ENCODE peak calls at places on chromosomes 12 and 14, in seven cellular contexts. One of them, this sample, is unnamed.

GRCh38 chr12:113467514-113468364 is 3.9 kb downstream of the LHX5 start:
- DNase-seq in AG04449: no peak
- DNase-seq in progenitor cell of endocrine pancreas: no peak
- DNase-seq in tibial artery: no peak
- DNase-seq in lung: no peak
- DNase-seq in sigmoid colon: no peak
- DNase-seq in OCI-LY7: no peak
- DNase-seq in this sample: peak

GRCh38 chr14:54098536-54098935 is 141.9 kb upstream of the BMP4 start:
- DNase-seq in OCI-LY7: no peak
- DNase-seq in sigmoid colon: no peak
- DNase-seq in tibial artery: no peak
- DNase-seq in AG04449: no peak
- DNase-seq in progenitor cell of endocrine pancreas: no peak
- DNase-seq in lung: no peak
- DNase-seq in this sample: no peak

GRCh38 chr12:19757317-19757877 is 318.1 kb downstream of the AEBP2 start:
- DNase-seq in sigmoid colon: no peak
- DNase-seq in OCI-LY7: peak
- DNase-seq in progenitor cell of endocrine pancreas: no peak
- DNase-seq in lung: no peak
- DNase-seq in AG04449: no peak
- DNase-seq in tibial artery: no peak
- DNase-seq in this sample: no peak

GRCh38 chr14:96304956-96305355 is 48.9 kb downstream of the BDKRB1 start:
- DNase-seq in progenitor cell of endocrine pancreas: no peak
- DNase-seq in tibial artery: no peak
- DNase-seq in AG04449: no peak
- DNase-seq in OCI-LY7: no peak
- DNase-seq in sigmoid colon: no peak
- DNase-seq in lung: no peak
- DNase-seq in this sample: no peak

GRCh38 chr14:72665259-72665658 is 228.6 kb downstream of the DPF3 start:
- DNase-seq in lung: no peak
- DNase-seq in OCI-LY7: no peak
- DNase-seq in progenitor cell of endocrine pancreas: no peak
- DNase-seq in tibial artery: no peak
- DNase-seq in sigmoid colon: no peak
- DNase-seq in AG04449: peak
- DNase-seq in this sample: no peak

GRCh38 chr12:32012249-32012785 is 53.1 kb downstream of the RESF1 start:
- DNase-seq in lung: no peak
- DNase-seq in progenitor cell of endocrine pancreas: no peak
- DNase-seq in AG04449: no peak
- DNase-seq in OCI-LY7: no peak
- DNase-seq in sigmoid colon: no peak
- DNase-seq in tibial artery: no peak
- DNase-seq in this sample: no peak

GRCh38 chr14:23366163-23366921 is 1.4 kb upstream of the EFS start:
- DNase-seq in lung: peak
- DNase-seq in AG04449: no peak
- DNase-seq in tibial artery: peak
- DNase-seq in sigmoid colon: peak
- DNase-seq in OCI-LY7: no peak
- DNase-seq in progenitor cell of endocrine pancreas: peak
- DNase-seq in this sample: no peak

GRCh38 chr14:58702466-58703148 is 64.8 kb downstream of the DACT1 start:
- DNase-seq in lung: no peak
- DNase-seq in sigmoid colon: no peak
- DNase-seq in OCI-LY7: no peak
- DNase-seq in AG04449: no peak
- DNase-seq in progenitor cell of endocrine pancreas: no peak
- DNase-seq in tibial artery: no peak
- DNase-seq in this sample: no peak

GRCh38 chr14:34051966-34052657 is 101.2 kb upstream of the EGLN3 start:
- DNase-seq in lung: no peak
- DNase-seq in AG04449: no peak
- DNase-seq in progenitor cell of endocrine pancreas: no peak
- DNase-seq in OCI-LY7: no peak
- DNase-seq in sigmoid colon: no peak
- DNase-seq in tibial artery: no peak
- DNase-seq in this sample: no peak

GRCh38 chr14:92637228-92637627 is 111.2 kb downstream of the LGMN start:
- DNase-seq in sigmoid colon: no peak
- DNase-seq in tibial artery: no peak
- DNase-seq in lung: no peak
- DNase-seq in OCI-LY7: no peak
- DNase-seq in progenitor cell of endocrine pancreas: no peak
- DNase-seq in AG04449: no peak
- DNase-seq in this sample: no peak

GRCh38 chr14:72518809-72519377 is 375.0 kb downstream of the DPF3 start:
- DNase-seq in lung: no peak
- DNase-seq in OCI-LY7: peak
- DNase-seq in progenitor cell of endocrine pancreas: no peak
- DNase-seq in AG04449: no peak
- DNase-seq in sigmoid colon: no peak
- DNase-seq in tibial artery: no peak
- DNase-seq in this sample: peak

GRCh38 chr12:113825705-113826104 is 140.4 kb downstream of the RBM19 start:
- DNase-seq in progenitor cell of endocrine pancreas: no peak
- DNase-seq in tibial artery: no peak
- DNase-seq in sigmoid colon: no peak
- DNase-seq in OCI-LY7: no peak
- DNase-seq in lung: no peak
- DNase-seq in AG04449: no peak
- DNase-seq in this sample: no peak

GRCh38 chr14:91284146-91284790 is 39.8 kb upstream of the GPR68 start:
- DNase-seq in OCI-LY7: no peak
- DNase-seq in progenitor cell of endocrine pancreas: no peak
- DNase-seq in AG04449: peak
- DNase-seq in tibial artery: no peak
- DNase-seq in lung: no peak
- DNase-seq in sigmoid colon: no peak
- DNase-seq in this sample: no peak

GRCh38 chr12:131829351-131829794 is 1.2 kb downstream of the MMP17 start:
- DNase-seq in lung: no peak
- DNase-seq in tibial artery: no peak
- DNase-seq in OCI-LY7: no peak
- DNase-seq in AG04449: no peak
- DNase-seq in progenitor cell of endocrine pancreas: no peak
- DNase-seq in sigmoid colon: peak
- DNase-seq in this sample: no peak

GRCh38 chr12:26723379-26724308 is 109.3 kb downstream of the ITPR2 start:
- DNase-seq in progenitor cell of endocrine pancreas: no peak
- DNase-seq in AG04449: no peak
- DNase-seq in sigmoid colon: no peak
- DNase-seq in lung: no peak
- DNase-seq in OCI-LY7: no peak
- DNase-seq in tibial artery: no peak
- DNase-seq in this sample: no peak

GRCh38 chr14:88986146-88986841 is 161.8 kb downstream of the TTC8 start:
- DNase-seq in lung: peak
- DNase-seq in AG04449: no peak
- DNase-seq in sigmoid colon: no peak
- DNase-seq in OCI-LY7: no peak
- DNase-seq in progenitor cell of endocrine pancreas: no peak
- DNase-seq in tibial artery: no peak
- DNase-seq in this sample: no peak

GRCh38 chr12:111753144-111753881 is 13.4 kb upstream of the ALDH2 start:
- DNase-seq in sigmoid colon: peak
- DNase-seq in tibial artery: peak
- DNase-seq in lung: peak
- DNase-seq in OCI-LY7: peak
- DNase-seq in progenitor cell of endocrine pancreas: peak
- DNase-seq in AG04449: no peak
- DNase-seq in this sample: peak

GRCh38 chr14:89386214-89386886 is 30.7 kb downstream of the FOXN3 start:
- DNase-seq in OCI-LY7: no peak
- DNase-seq in sigmoid colon: peak
- DNase-seq in tibial artery: no peak
- DNase-seq in progenitor cell of endocrine pancreas: no peak
- DNase-seq in AG04449: no peak
- DNase-seq in lung: no peak
- DNase-seq in this sample: no peak

GRCh38 chr12:56243731-56244181 is 13.9 kb downstream of the SLC39A5 start:
- DNase-seq in AG04449: no peak
- DNase-seq in lung: no peak
- DNase-seq in tibial artery: no peak
- DNase-seq in sigmoid colon: no peak
- DNase-seq in progenitor cell of endocrine pancreas: no peak
- DNase-seq in OCI-LY7: no peak
- DNase-seq in this sample: no peak

GRCh38 chr14:36747411-36748184 is 85.9 kb downstream of the PAX9 start:
- DNase-seq in OCI-LY7: peak
- DNase-seq in tibial artery: no peak
- DNase-seq in progenitor cell of endocrine pancreas: no peak
- DNase-seq in AG04449: no peak
- DNase-seq in lung: no peak
- DNase-seq in sigmoid colon: no peak
- DNase-seq in this sample: peak

GRCh38 chr12:52278530-52278929 is 4.1 kb downstream of the KRT86 start:
- DNase-seq in progenitor cell of endocrine pancreas: no peak
- DNase-seq in OCI-LY7: no peak
- DNase-seq in tibial artery: no peak
- DNase-seq in lung: no peak
- DNase-seq in AG04449: no peak
- DNase-seq in sigmoid colon: no peak
- DNase-seq in this sample: no peak

GRCh38 chr14:83355609-83356008 is 1822.0 kb upstream of the SEL1L start:
- DNase-seq in sigmoid colon: no peak
- DNase-seq in AG04449: no peak
- DNase-seq in tibial artery: no peak
- DNase-seq in progenitor cell of endocrine pancreas: no peak
- DNase-seq in OCI-LY7: peak
- DNase-seq in lung: no peak
- DNase-seq in this sample: no peak

GRCh38 chr14:55245657-55246268 is 25.5 kb upstream of the FBXO34 start:
- DNase-seq in progenitor cell of endocrine pancreas: no peak
- DNase-seq in OCI-LY7: peak
- DNase-seq in tibial artery: no peak
- DNase-seq in AG04449: no peak
- DNase-seq in sigmoid colon: no peak
- DNase-seq in lung: no peak
- DNase-seq in this sample: peak
- TF ChIP-seq CTCF in progenitor cell of endocrine pancreas: peak
- TF ChIP-seq CTCF in OCI-LY7: peak
- TF ChIP-seq CTCF in tibial artery: peak
- TF ChIP-seq CTCF in AG04449: peak
- TF ChIP-seq CTCF in sigmoid colon: no peak
- TF ChIP-seq CTCF in lung: peak
- TF ChIP-seq CTCF in this sample: peak

GRCh38 chr14:105168093-105168420 is 519 bp downstream of the JAG2 start:
- DNase-seq in OCI-LY7: no peak
- DNase-seq in AG04449: no peak
- DNase-seq in sigmoid colon: no peak
- DNase-seq in tibial artery: no peak
- DNase-seq in progenitor cell of endocrine pancreas: no peak
- DNase-seq in lung: no peak
- DNase-seq in this sample: no peak

GRCh38 chr14:105168496-105168978 is at the start of gene JAG2:
- DNase-seq in OCI-LY7: peak
- DNase-seq in AG04449: no peak
- DNase-seq in lung: peak
- DNase-seq in tibial artery: no peak
- DNase-seq in sigmoid colon: no peak
- DNase-seq in progenitor cell of endocrine pancreas: no peak
- DNase-seq in this sample: peak

GRCh38 chr14:105169776-105170655 is 1.4 kb upstream of the JAG2 start:
- DNase-seq in sigmoid colon: no peak
- DNase-seq in progenitor cell of endocrine pancreas: no peak
- DNase-seq in tibial artery: no peak
- DNase-seq in AG04449: no peak
- DNase-seq in OCI-LY7: peak
- DNase-seq in lung: no peak
- DNase-seq in this sample: no peak

GRCh38 chr14:105167303-105168092 is 1.1 kb downstream of the JAG2 start:
- DNase-seq in tibial artery: no peak
- DNase-seq in sigmoid colon: no peak
- DNase-seq in AG04449: no peak
- DNase-seq in OCI-LY7: no peak
- DNase-seq in lung: no peak
- DNase-seq in progenitor cell of endocrine pancreas: no peak
- DNase-seq in this sample: no peak

DNA sequence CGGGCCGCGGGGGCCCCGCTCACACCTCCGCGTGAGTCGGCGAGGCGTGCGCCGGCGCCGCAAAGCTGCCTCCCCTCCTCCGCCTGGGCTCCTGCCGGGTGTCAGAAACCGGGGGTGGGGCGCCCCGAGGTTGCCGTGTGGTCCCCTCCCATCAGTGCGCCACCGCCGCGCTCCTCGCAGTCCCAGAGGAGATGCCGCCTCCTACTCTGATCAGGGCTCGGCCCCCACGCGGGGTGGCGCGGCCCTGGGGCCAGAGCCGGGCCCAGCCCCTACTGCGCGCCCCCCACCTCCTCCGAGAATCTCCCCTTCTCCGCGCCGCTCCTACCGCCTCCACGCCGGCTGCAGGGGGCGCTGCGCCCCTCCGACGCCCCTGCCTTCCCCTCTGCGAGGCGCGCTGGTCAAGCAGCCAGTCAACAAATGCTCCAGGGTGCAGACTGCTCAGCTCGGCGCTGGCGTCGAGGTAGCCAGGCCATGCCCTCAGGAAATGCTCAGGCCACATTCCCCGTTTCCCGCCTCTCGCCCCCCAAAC is 467 bp upstream of the JAG2 start:
- DNase-seq in progenitor cell of endocrine pancreas: no peak
- DNase-seq in lung: no peak
- DNase-seq in sigmoid colon: no peak
- DNase-seq in AG04449: no peak
- DNase-seq in tibial artery: no peak
- DNase-seq in OCI-LY7: peak
- DNase-seq in this sample: no peak
- TF ChIP-seq CTCF in progenitor cell of endocrine pancreas: peak
- TF ChIP-seq CTCF in lung: peak
- TF ChIP-seq CTCF in sigmoid colon: no peak
- TF ChIP-seq CTCF in AG04449: peak
- TF ChIP-seq CTCF in tibial artery: no peak
- TF ChIP-seq CTCF in OCI-LY7: peak
- TF ChIP-seq CTCF in this sample: peak

GRCh38 chr14:103524002-103524785 is 1.6 kb upstream of the CKB start:
- DNase-seq in AG04449: no peak
- DNase-seq in lung: no peak
- DNase-seq in tibial artery: no peak
- DNase-seq in progenitor cell of endocrine pancreas: no peak
- DNase-seq in OCI-LY7: no peak
- DNase-seq in sigmoid colon: no peak
- DNase-seq in this sample: no peak
- TF ChIP-seq CTCF in AG04449: no peak
- TF ChIP-seq CTCF in lung: no peak
- TF ChIP-seq CTCF in tibial artery: no peak
- TF ChIP-seq CTCF in progenitor cell of endocrine pancreas: peak
- TF ChIP-seq CTCF in OCI-LY7: peak
- TF ChIP-seq CTCF in sigmoid colon: no peak
- TF ChIP-seq CTCF in this sample: no peak

DNA sequence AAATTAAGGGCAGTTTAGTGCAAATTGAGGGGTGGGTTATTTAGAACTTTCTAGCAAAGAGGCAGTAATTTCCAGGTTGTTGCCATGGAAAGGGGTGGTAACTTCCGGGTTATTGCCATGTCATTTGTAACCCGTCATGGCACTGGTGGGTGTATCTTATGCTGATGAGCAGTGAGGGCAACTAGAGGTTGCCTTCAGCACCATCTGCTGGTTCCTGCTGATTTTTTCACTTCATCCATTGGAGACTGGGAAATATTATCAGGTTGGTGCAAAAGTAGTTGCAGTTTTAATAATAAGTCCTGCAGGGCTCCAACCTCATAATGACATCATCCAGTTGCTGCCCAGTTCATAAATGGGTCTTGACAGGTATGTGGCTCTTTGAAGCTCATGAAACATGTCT is 24.4 kb upstream of the SERPINA4 start:
- DNase-seq in OCI-LY7: peak
- DNase-seq in tibial artery: no peak
- DNase-seq in lung: no peak
- DNase-seq in sigmoid colon: no peak
- DNase-seq in AG04449: no peak
- DNase-seq in progenitor cell of endocrine pancreas: no peak
- DNase-seq in this sample: no peak
- TF ChIP-seq CTCF in OCI-LY7: peak
- TF ChIP-seq CTCF in tibial artery: no peak
- TF ChIP-seq CTCF in lung: no peak
- TF ChIP-seq CTCF in sigmoid colon: no peak
- TF ChIP-seq CTCF in AG04449: no peak
- TF ChIP-seq CTCF in progenitor cell of endocrine pancreas: peak
- TF ChIP-seq CTCF in this sample: no peak

This sample was measured in GM13977.